ENCODE peak calls at places on chromosomes 6 and 20, in nine cellular contexts. One of them, this sample, is unnamed.

GRCh38 chr6:122184260-122184934 is 215.1 kb upstream of the HSF2 start:
- DNase-seq in tibial nerve: no peak
- DNase-seq in suprapubic skin: no peak
- DNase-seq in lung: no peak
- DNase-seq in adipocyte: peak; percentile 81
- DNase-seq in CD8-positive, alpha-beta T cell: no peak
- DNase-seq in mucosa of descending colon: no peak
- DNase-seq in astrocyte: peak; percentile 16
- DNase-seq in HAP-1: no peak
- DNase-seq in this sample: no peak

GRCh38 chr6:138129190-138129589 is 22.0 kb upstream of the PERP start:
- DNase-seq in mucosa of descending colon: no peak
- DNase-seq in tibial nerve: no peak
- DNase-seq in suprapubic skin: no peak
- DNase-seq in adipocyte: no peak
- DNase-seq in lung: no peak
- DNase-seq in CD8-positive, alpha-beta T cell: no peak
- DNase-seq in HAP-1: no peak
- DNase-seq in astrocyte: no peak
- DNase-seq in this sample: no peak

GRCh38 chr6:106974999-106975698 is 620 bp upstream of the CD24 start:
- DNase-seq in HAP-1: peak; percentile 74
- DNase-seq in suprapubic skin: no peak
- DNase-seq in CD8-positive, alpha-beta T cell: no peak
- DNase-seq in mucosa of descending colon: peak; percentile 85
- DNase-seq in tibial nerve: no peak
- DNase-seq in adipocyte: peak; percentile 54
- DNase-seq in lung: peak; percentile 33
- DNase-seq in astrocyte: peak; percentile 20
- DNase-seq in this sample: no peak

GRCh38 chr20:51447097-51447764 is 95.3 kb downstream of the NFATC2 start:
- DNase-seq in mucosa of descending colon: peak; percentile 37
- DNase-seq in suprapubic skin: peak; percentile 84
- DNase-seq in adipocyte: peak; percentile 99
- DNase-seq in HAP-1: peak; percentile 68
- DNase-seq in lung: peak; percentile 63
- DNase-seq in CD8-positive, alpha-beta T cell: no peak
- DNase-seq in tibial nerve: peak; percentile 45
- DNase-seq in astrocyte: peak; percentile 98
- DNase-seq in this sample: no peak

GRCh38 chr6:126718600-126719327 is 378.8 kb downstream of the CENPW start:
- DNase-seq in astrocyte: no peak
- DNase-seq in tibial nerve: no peak
- DNase-seq in mucosa of descending colon: no peak
- DNase-seq in suprapubic skin: no peak
- DNase-seq in CD8-positive, alpha-beta T cell: no peak
- DNase-seq in lung: no peak
- DNase-seq in HAP-1: no peak
- DNase-seq in adipocyte: no peak
- DNase-seq in this sample: no peak

GRCh38 chr20:49795125-49795424 is 17.6 kb upstream of the SLC9A8 start:
- DNase-seq in suprapubic skin: no peak
- DNase-seq in tibial nerve: no peak
- DNase-seq in HAP-1: no peak
- DNase-seq in mucosa of descending colon: no peak
- DNase-seq in astrocyte: no peak
- DNase-seq in lung: no peak
- DNase-seq in CD8-positive, alpha-beta T cell: no peak
- DNase-seq in adipocyte: no peak
- DNase-seq in this sample: no peak

GRCh38 chr6:36946526-36946925 is 8.0 kb upstream of the PI16 start:
- DNase-seq in mucosa of descending colon: no peak
- DNase-seq in adipocyte: no peak
- DNase-seq in HAP-1: no peak
- DNase-seq in suprapubic skin: peak; percentile 62
- DNase-seq in CD8-positive, alpha-beta T cell: no peak
- DNase-seq in lung: no peak
- DNase-seq in tibial nerve: no peak
- DNase-seq in astrocyte: no peak
- DNase-seq in this sample: no peak

GRCh38 chr20:51387125-51387865 is 155.2 kb downstream of the NFATC2 start:
- DNase-seq in suprapubic skin: no peak
- DNase-seq in CD8-positive, alpha-beta T cell: no peak
- DNase-seq in adipocyte: no peak
- DNase-seq in lung: no peak
- DNase-seq in HAP-1: no peak
- DNase-seq in tibial nerve: no peak
- DNase-seq in mucosa of descending colon: no peak
- DNase-seq in astrocyte: no peak
- DNase-seq in this sample: no peak

GRCh38 chr20:64224344-64225165 is 31.0 kb upstream of the PCMTD2 start:
- DNase-seq in CD8-positive, alpha-beta T cell: no peak
- DNase-seq in astrocyte: peak; percentile 96
- DNase-seq in mucosa of descending colon: no peak
- DNase-seq in HAP-1: no peak
- DNase-seq in tibial nerve: no peak
- DNase-seq in adipocyte: peak; percentile 88
- DNase-seq in suprapubic skin: no peak
- DNase-seq in lung: no peak
- DNase-seq in this sample: no peak

GRCh38 chr6:38155144-38155543 is 335.6 kb downstream of the ZFAND3 start:
- DNase-seq in mucosa of descending colon: no peak
- DNase-seq in adipocyte: no peak
- DNase-seq in suprapubic skin: peak; percentile 55
- DNase-seq in lung: no peak
- DNase-seq in CD8-positive, alpha-beta T cell: no peak
- DNase-seq in tibial nerve: no peak
- DNase-seq in astrocyte: no peak
- DNase-seq in HAP-1: no peak
- DNase-seq in this sample: no peak

GRCh38 chr6:139547082-139547776 is 172.8 kb upstream of the CITED2 start:
- DNase-seq in CD8-positive, alpha-beta T cell: no peak
- DNase-seq in mucosa of descending colon: no peak
- DNase-seq in astrocyte: no peak
- DNase-seq in tibial nerve: no peak
- DNase-seq in adipocyte: no peak
- DNase-seq in HAP-1: peak; percentile 32
- DNase-seq in lung: no peak
- DNase-seq in suprapubic skin: no peak
- DNase-seq in this sample: no peak

GRCh38 chr6:3406362-3406809 is 50.5 kb downstream of the SLC22A23 start:
- DNase-seq in lung: no peak
- DNase-seq in HAP-1: no peak
- DNase-seq in CD8-positive, alpha-beta T cell: no peak
- DNase-seq in mucosa of descending colon: no peak
- DNase-seq in tibial nerve: no peak
- DNase-seq in suprapubic skin: no peak
- DNase-seq in adipocyte: no peak
- DNase-seq in astrocyte: no peak
- DNase-seq in this sample: no peak

DNA sequence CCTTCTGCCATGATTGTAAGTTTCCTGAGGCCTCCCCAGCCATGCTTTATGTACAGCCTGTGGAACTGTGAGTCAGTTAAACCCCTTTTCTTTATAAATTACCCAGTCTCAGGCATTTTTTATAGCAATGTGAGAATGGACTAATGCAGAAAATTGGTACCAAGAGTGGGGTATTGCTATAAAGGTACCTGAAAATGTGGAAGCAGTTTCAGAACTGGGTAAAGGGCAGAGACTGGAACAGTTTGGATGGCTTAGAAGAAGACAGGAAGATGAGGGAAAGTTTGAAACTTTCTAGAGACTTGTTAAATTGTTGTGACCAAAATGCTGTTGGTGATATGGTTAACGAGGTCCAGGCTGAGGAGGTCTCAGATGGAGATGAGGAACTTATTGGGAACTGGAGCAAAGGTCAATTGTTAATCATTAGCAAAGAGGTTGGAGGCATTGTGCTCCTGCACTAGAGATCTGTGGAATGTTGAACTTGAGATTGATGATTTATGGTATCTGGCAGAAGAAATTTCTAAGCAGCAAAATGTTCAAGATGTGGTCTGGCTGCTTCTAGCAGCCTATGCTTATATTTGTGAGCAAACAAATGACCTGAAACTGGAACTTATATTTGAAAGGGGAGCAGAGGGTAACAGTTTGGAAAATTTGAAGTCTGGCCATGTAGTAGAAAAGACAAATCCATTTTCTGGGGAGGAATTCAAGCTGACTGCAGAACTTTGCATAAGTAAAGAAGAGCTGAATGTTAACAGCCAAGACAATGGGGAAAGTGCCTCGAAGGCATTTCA is 79.0 kb upstream of the GMDS start:
- DNase-seq in suprapubic skin: no peak
- DNase-seq in astrocyte: no peak
- DNase-seq in HAP-1: no peak
- DNase-seq in CD8-positive, alpha-beta T cell: no peak
- DNase-seq in adipocyte: no peak
- DNase-seq in mucosa of descending colon: no peak
- DNase-seq in lung: no peak
- DNase-seq in tibial nerve: no peak
- DNase-seq in this sample: no peak
- H3K9me3 ChIP-seq in suprapubic skin: peaks cover 31% of the 10 kb centered on the region
- H3K9me3 ChIP-seq in astrocyte: no peaks in the 10 kb centered on the region
- H3K9me3 ChIP-seq in HAP-1: peaks cover 5% of the 10 kb centered on the region
- H3K9me3 ChIP-seq in CD8-positive, alpha-beta T cell: no peaks in the 10 kb centered on the region
- H3K9me3 ChIP-seq in adipocyte: peaks cover 46% of the 10 kb centered on the region
- H3K9me3 ChIP-seq in mucosa of descending colon: peaks cover 54% of the 10 kb centered on the region
- H3K9me3 ChIP-seq in lung: peaks cover 11% of the 10 kb centered on the region
- H3K9me3 ChIP-seq in tibial nerve: no peaks in the 10 kb centered on the region
- H3K9me3 ChIP-seq in this sample: peaks cover 10% of the 10 kb centered on the region

GRCh38 chr20:62837091-62837490 is 20.2 kb downstream of the COL9A3 start:
- DNase-seq in CD8-positive, alpha-beta T cell: no peak
- DNase-seq in astrocyte: no peak
- DNase-seq in HAP-1: no peak
- DNase-seq in lung: no peak
- DNase-seq in mucosa of descending colon: peak; percentile 37
- DNase-seq in tibial nerve: no peak
- DNase-seq in suprapubic skin: no peak
- DNase-seq in adipocyte: no peak
- DNase-seq in this sample: no peak

GRCh38 chr20:62839261-62839660 is 22.4 kb downstream of the TCFL5 start:
- DNase-seq in astrocyte: no peak
- DNase-seq in HAP-1: no peak
- DNase-seq in tibial nerve: no peak
- DNase-seq in mucosa of descending colon: peak; percentile 22
- DNase-seq in suprapubic skin: no peak
- DNase-seq in lung: no peak
- DNase-seq in CD8-positive, alpha-beta T cell: no peak
- DNase-seq in adipocyte: no peak
- DNase-seq in this sample: no peak

GRCh38 chr20:62837790-62838458 is 21.1 kb downstream of the COL9A3 start:
- DNase-seq in suprapubic skin: no peak
- DNase-seq in astrocyte: no peak
- DNase-seq in CD8-positive, alpha-beta T cell: no peak
- DNase-seq in HAP-1: no peak
- DNase-seq in adipocyte: peak; percentile 63
- DNase-seq in lung: no peak
- DNase-seq in tibial nerve: peak; percentile 63
- DNase-seq in mucosa of descending colon: peak; percentile 95
- DNase-seq in this sample: no peak

GRCh38 chr20:62839816-62840215 is 21.8 kb downstream of the TCFL5 start:
- DNase-seq in CD8-positive, alpha-beta T cell: no peak
- DNase-seq in tibial nerve: no peak
- DNase-seq in suprapubic skin: no peak
- DNase-seq in HAP-1: no peak
- DNase-seq in astrocyte: no peak
- DNase-seq in lung: no peak
- DNase-seq in mucosa of descending colon: peak; percentile 37
- DNase-seq in adipocyte: no peak
- DNase-seq in this sample: no peak

GRCh38 chr20:62838511-62838910 is 21.7 kb downstream of the COL9A3 start:
- DNase-seq in adipocyte: no peak
- DNase-seq in lung: no peak
- DNase-seq in tibial nerve: no peak
- DNase-seq in HAP-1: no peak
- DNase-seq in suprapubic skin: no peak
- DNase-seq in astrocyte: no peak
- DNase-seq in mucosa of descending colon: peak; percentile 72
- DNase-seq in CD8-positive, alpha-beta T cell: no peak
- DNase-seq in this sample: no peak
- H3K9me3 ChIP-seq in adipocyte: no peaks in the 10 kb centered on the region
- H3K9me3 ChIP-seq in lung: no peaks in the 10 kb centered on the region
- H3K9me3 ChIP-seq in tibial nerve: no peaks in the 10 kb centered on the region
- H3K9me3 ChIP-seq in HAP-1: no peaks in the 10 kb centered on the region
- H3K9me3 ChIP-seq in suprapubic skin: no peaks in the 10 kb centered on the region
- H3K9me3 ChIP-seq in astrocyte: no peaks in the 10 kb centered on the region
- H3K9me3 ChIP-seq in mucosa of descending colon: no peaks in the 10 kb centered on the region
- H3K9me3 ChIP-seq in CD8-positive, alpha-beta T cell: no peaks in the 10 kb centered on the region
- H3K9me3 ChIP-seq in this sample: no peaks in the 10 kb centered on the region

DNA sequence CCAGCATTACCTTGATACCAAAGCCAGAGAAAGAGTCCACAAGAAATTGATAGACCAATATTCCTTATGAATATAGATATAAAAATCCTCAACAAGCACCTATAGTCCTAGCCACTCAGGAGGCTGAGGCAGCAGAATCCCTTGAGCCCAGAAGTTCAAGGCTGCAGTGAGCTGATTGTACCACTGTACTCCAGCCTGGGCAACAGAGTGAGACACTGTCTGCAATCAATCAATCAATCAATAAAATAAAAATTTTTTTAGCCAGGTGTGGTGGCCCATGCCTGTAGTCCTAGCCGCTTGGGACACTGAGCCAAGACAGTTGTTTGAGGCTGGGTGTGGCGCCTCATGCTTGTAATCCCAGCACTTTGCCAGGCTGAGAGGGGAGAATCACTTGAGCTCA is 18.9 kb upstream of the SMIM29 start:
- DNase-seq in CD8-positive, alpha-beta T cell: no peak
- DNase-seq in HAP-1: no peak
- DNase-seq in mucosa of descending colon: no peak
- DNase-seq in suprapubic skin: no peak
- DNase-seq in lung: no peak
- DNase-seq in astrocyte: no peak
- DNase-seq in tibial nerve: no peak
- DNase-seq in adipocyte: no peak
- DNase-seq in this sample: no peak
- H3K9me3 ChIP-seq in CD8-positive, alpha-beta T cell: no peaks in the 10 kb centered on the region
- H3K9me3 ChIP-seq in HAP-1: no peaks in the 10 kb centered on the region
- H3K9me3 ChIP-seq in mucosa of descending colon: no peaks in the 10 kb centered on the region
- H3K9me3 ChIP-seq in suprapubic skin: no peaks in the 10 kb centered on the region
- H3K9me3 ChIP-seq in lung: no peaks in the 10 kb centered on the region
- H3K9me3 ChIP-seq in astrocyte: no peaks in the 10 kb centered on the region
- H3K9me3 ChIP-seq in tibial nerve: no peaks in the 10 kb centered on the region
- H3K9me3 ChIP-seq in adipocyte: peaks cover 9% of the 10 kb centered on the region
- H3K9me3 ChIP-seq in this sample: no peaks in the 10 kb centered on the region

GRCh38 chr6:155346957-155347356 is 32.7 kb upstream of the TFB1M start:
- DNase-seq in lung: no peak
- DNase-seq in adipocyte: no peak
- DNase-seq in mucosa of descending colon: no peak
- DNase-seq in CD8-positive, alpha-beta T cell: no peak
- DNase-seq in HAP-1: no peak
- DNase-seq in tibial nerve: no peak
- DNase-seq in astrocyte: no peak
- DNase-seq in suprapubic skin: no peak
- DNase-seq in this sample: no peak

GRCh38 chr6:155340464-155341129 is 26.3 kb upstream of the TFB1M start:
- DNase-seq in CD8-positive, alpha-beta T cell: no peak
- DNase-seq in adipocyte: no peak
- DNase-seq in suprapubic skin: no peak
- DNase-seq in astrocyte: peak; percentile 62
- DNase-seq in lung: no peak
- DNase-seq in tibial nerve: no peak
- DNase-seq in HAP-1: no peak
- DNase-seq in mucosa of descending colon: no peak
- DNase-seq in this sample: no peak

GRCh38 chr6:155344341-155345006 is 30.2 kb upstream of the TFB1M start:
- DNase-seq in suprapubic skin: no peak
- DNase-seq in tibial nerve: no peak
- DNase-seq in mucosa of descending colon: no peak
- DNase-seq in HAP-1: no peak
- DNase-seq in lung: no peak
- DNase-seq in CD8-positive, alpha-beta T cell: no peak
- DNase-seq in astrocyte: no peak
- DNase-seq in adipocyte: no peak
- DNase-seq in this sample: no peak

GRCh38 chr6:155341130-155341828 is 27.0 kb upstream of the TFB1M start:
- DNase-seq in suprapubic skin: no peak
- DNase-seq in astrocyte: peak; percentile 95
- DNase-seq in HAP-1: no peak
- DNase-seq in mucosa of descending colon: no peak
- DNase-seq in CD8-positive, alpha-beta T cell: no peak
- DNase-seq in adipocyte: peak; percentile 10
- DNase-seq in lung: no peak
- DNase-seq in tibial nerve: no peak
- DNase-seq in this sample: no peak
- H3K9me3 ChIP-seq in suprapubic skin: peaks cover 4% of the 10 kb centered on the region
- H3K9me3 ChIP-seq in astrocyte: no peaks in the 10 kb centered on the region
- H3K9me3 ChIP-seq in HAP-1: no peaks in the 10 kb centered on the region
- H3K9me3 ChIP-seq in mucosa of descending colon: no peaks in the 10 kb centered on the region
- H3K9me3 ChIP-seq in CD8-positive, alpha-beta T cell: peaks cover 7% of the 10 kb centered on the region
- H3K9me3 ChIP-seq in adipocyte: peaks cover 21% of the 10 kb centered on the region
- H3K9me3 ChIP-seq in lung: peaks cover 6% of the 10 kb centered on the region
- H3K9me3 ChIP-seq in tibial nerve: no peaks in the 10 kb centered on the region
- H3K9me3 ChIP-seq in this sample: peaks cover 8% of the 10 kb centered on the region